ENCODE peak calls at places on chromosomes 3 and 15, in nine cellular contexts. One of them, this sample, is unnamed.

GRCh38 chr15:63374686-63375520 is 6.7 kb downstream of the CA12 start:
- DNase-seq in GM12891: no peak
- DNase-seq in suprapubic skin: no peak
- DNase-seq in spleen: peak
- DNase-seq in vagina: no peak
- DNase-seq in GM12892: no peak
- DNase-seq in stomach: peak
- DNase-seq in sigmoid colon: no peak
- DNase-seq in HepG2: no peak
- DNase-seq in this sample: no peak

GRCh38 chr3:101170047-101170771 is 150.2 kb downstream of the IMPG2 start:
- DNase-seq in GM12891: no peak
- DNase-seq in suprapubic skin: no peak
- DNase-seq in spleen: no peak
- DNase-seq in vagina: no peak
- DNase-seq in GM12892: no peak
- DNase-seq in stomach: no peak
- DNase-seq in sigmoid colon: peak
- DNase-seq in HepG2: no peak
- DNase-seq in this sample: no peak

GRCh38 chr3:149605902-149606301 is 51.9 kb downstream of the WWTR1 start:
- DNase-seq in GM12891: no peak
- DNase-seq in suprapubic skin: no peak
- DNase-seq in spleen: no peak
- DNase-seq in vagina: no peak
- DNase-seq in GM12892: no peak
- DNase-seq in stomach: no peak
- DNase-seq in sigmoid colon: no peak
- DNase-seq in HepG2: no peak
- DNase-seq in this sample: no peak

GRCh38 chr3:175965036-175965435 is 1105.9 kb downstream of the NAALADL2 start:
- DNase-seq in GM12891: no peak
- DNase-seq in suprapubic skin: no peak
- DNase-seq in spleen: no peak
- DNase-seq in vagina: no peak
- DNase-seq in GM12892: no peak
- DNase-seq in stomach: no peak
- DNase-seq in sigmoid colon: no peak
- DNase-seq in HepG2: no peak
- DNase-seq in this sample: no peak

GRCh38 chr15:40363611-40364010 is 5.6 kb downstream of the DISP2 start:
- DNase-seq in GM12891: no peak
- DNase-seq in suprapubic skin: no peak
- DNase-seq in spleen: peak
- DNase-seq in vagina: no peak
- DNase-seq in GM12892: no peak
- DNase-seq in stomach: no peak
- DNase-seq in sigmoid colon: no peak
- DNase-seq in HepG2: no peak
- DNase-seq in this sample: no peak

GRCh38 chr15:91965501-91966180 is 112.1 kb downstream of the SLCO3A1 start:
- DNase-seq in GM12891: no peak
- DNase-seq in suprapubic skin: no peak
- DNase-seq in spleen: no peak
- DNase-seq in vagina: no peak
- DNase-seq in GM12892: no peak
- DNase-seq in stomach: no peak
- DNase-seq in sigmoid colon: no peak
- DNase-seq in HepG2: no peak
- DNase-seq in this sample: no peak

GRCh38 chr3:155835341-155836071 is 18.7 kb downstream of the SLC33A1 start:
- DNase-seq in GM12891: no peak
- DNase-seq in suprapubic skin: no peak
- DNase-seq in spleen: no peak
- DNase-seq in vagina: no peak
- DNase-seq in GM12892: no peak
- DNase-seq in stomach: no peak
- DNase-seq in sigmoid colon: no peak
- DNase-seq in HepG2: no peak
- DNase-seq in this sample: no peak

GRCh38 chr15:99331366-99331765 is 80.1 kb downstream of the LRRC28 start:
- DNase-seq in GM12891: no peak
- DNase-seq in suprapubic skin: no peak
- DNase-seq in spleen: no peak
- DNase-seq in vagina: no peak
- DNase-seq in GM12892: no peak
- DNase-seq in stomach: no peak
- DNase-seq in sigmoid colon: no peak
- DNase-seq in HepG2: no peak
- DNase-seq in this sample: no peak

GRCh38 chr15:78082106-78082742 is 4.7 kb upstream of the TBC1D2B start:
- DNase-seq in GM12891: no peak
- DNase-seq in suprapubic skin: no peak
- DNase-seq in spleen: no peak
- DNase-seq in vagina: no peak
- DNase-seq in GM12892: no peak
- DNase-seq in stomach: no peak
- DNase-seq in sigmoid colon: peak
- DNase-seq in HepG2: no peak
- DNase-seq in this sample: no peak

GRCh38 chr3:106114848-106115247 is 246.0 kb upstream of the CBLB start:
- DNase-seq in GM12891: no peak
- DNase-seq in suprapubic skin: no peak
- DNase-seq in spleen: no peak
- DNase-seq in vagina: no peak
- DNase-seq in GM12892: no peak
- DNase-seq in stomach: no peak
- DNase-seq in sigmoid colon: no peak
- DNase-seq in HepG2: no peak
- DNase-seq in this sample: no peak

GRCh38 chr3:122797291-122797690 is 2.4 kb downstream of the SLC49A4 start:
- DNase-seq in GM12891: no peak
- DNase-seq in suprapubic skin: no peak
- DNase-seq in spleen: no peak
- DNase-seq in vagina: no peak
- DNase-seq in GM12892: no peak
- DNase-seq in stomach: no peak
- DNase-seq in sigmoid colon: no peak
- DNase-seq in HepG2: no peak
- DNase-seq in this sample: no peak

GRCh38 chr3:122795674-122795969 is 753 bp downstream of the SLC49A4 start:
- DNase-seq in GM12891: no peak
- DNase-seq in suprapubic skin: no peak
- DNase-seq in spleen: no peak
- DNase-seq in vagina: no peak
- DNase-seq in GM12892: no peak
- DNase-seq in stomach: no peak
- DNase-seq in sigmoid colon: no peak
- DNase-seq in HepG2: peak
- DNase-seq in this sample: no peak

GRCh38 chr3:122794483-122794778 is 438 bp upstream of the SLC49A4 start:
- DNase-seq in GM12891: no peak
- DNase-seq in suprapubic skin: no peak
- DNase-seq in spleen: no peak
- DNase-seq in vagina: no peak
- DNase-seq in GM12892: no peak
- DNase-seq in stomach: no peak
- DNase-seq in sigmoid colon: no peak
- DNase-seq in HepG2: no peak
- DNase-seq in this sample: no peak

GRCh38 chr3:122793568-122794416 is at the start of gene HSPBAP1:
- DNase-seq in GM12891: peak
- DNase-seq in suprapubic skin: peak
- DNase-seq in spleen: peak
- DNase-seq in vagina: peak
- DNase-seq in GM12892: peak
- DNase-seq in stomach: peak
- DNase-seq in sigmoid colon: peak
- DNase-seq in HepG2: peak
- DNase-seq in this sample: peak

DNA sequence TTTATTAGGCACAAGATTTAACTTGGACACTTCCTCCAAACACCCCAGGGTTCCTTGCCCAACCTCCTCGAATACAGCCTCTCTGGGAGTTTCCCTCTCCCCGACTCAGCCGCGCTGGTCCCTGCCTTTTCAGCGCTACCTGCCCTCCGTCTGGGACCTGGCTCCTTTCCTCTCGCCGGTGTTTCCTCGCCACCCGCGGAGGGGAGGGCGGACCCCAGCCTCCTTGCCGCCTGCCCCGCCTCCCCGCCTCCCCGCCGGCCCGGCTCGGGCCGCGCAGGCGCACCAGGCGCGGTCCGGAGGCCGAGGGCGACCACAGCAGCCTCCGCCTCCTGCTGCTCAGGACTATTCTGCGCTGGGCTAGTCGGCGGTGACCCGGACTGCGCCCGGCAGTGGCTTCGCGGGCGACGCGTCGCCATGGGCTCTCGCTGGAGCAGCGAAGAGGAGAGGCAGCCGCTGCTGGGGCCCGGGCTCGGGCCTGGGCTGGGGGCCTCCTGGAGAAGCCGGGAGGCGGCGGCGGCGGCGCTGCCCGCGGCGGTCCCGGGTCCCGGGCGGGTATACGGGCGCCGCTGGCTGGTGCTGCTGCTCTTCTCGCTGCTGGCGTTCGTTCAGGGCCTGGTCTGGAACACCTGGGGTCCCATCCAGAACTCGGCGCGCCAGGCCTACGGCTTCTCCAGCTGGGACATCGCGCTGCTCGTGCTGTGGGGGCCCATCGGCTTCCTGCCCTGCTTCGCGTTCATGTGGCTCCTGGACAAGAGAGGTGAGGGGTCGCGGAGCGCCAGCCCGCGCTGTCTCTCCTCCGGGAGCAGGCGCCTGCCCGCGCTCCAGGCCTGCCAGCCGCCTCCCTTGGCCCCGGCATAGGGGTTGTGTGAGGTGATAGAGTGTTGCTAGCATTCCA is at the start of gene SLC49A4:
- DNase-seq in GM12891: peak
- DNase-seq in suprapubic skin: peak
- DNase-seq in spleen: peak
- DNase-seq in vagina: peak
- DNase-seq in GM12892: peak
- DNase-seq in stomach: peak
- DNase-seq in sigmoid colon: peak
- DNase-seq in HepG2: peak
- DNase-seq in this sample: peak
- TF ChIP-seq POLR2A in GM12891: peak
- TF ChIP-seq POLR2A in suprapubic skin: peak
- TF ChIP-seq POLR2A in spleen: peak
- TF ChIP-seq POLR2A in vagina: no peak
- TF ChIP-seq POLR2A in GM12892: peak
- TF ChIP-seq POLR2A in stomach: no peak
- TF ChIP-seq POLR2A in sigmoid colon: no peak
- TF ChIP-seq POLR2A in HepG2: peak
- TF ChIP-seq POLR2A in this sample: peak

GRCh38 chr3:187481426-187481825 is 113.2 kb downstream of the RTP4 start:
- DNase-seq in GM12891: no peak
- DNase-seq in suprapubic skin: no peak
- DNase-seq in spleen: no peak
- DNase-seq in vagina: no peak
- DNase-seq in GM12892: no peak
- DNase-seq in stomach: no peak
- DNase-seq in sigmoid colon: no peak
- DNase-seq in HepG2: no peak
- DNase-seq in this sample: no peak
- TF ChIP-seq POLR2AphosphoS5 in GM12891: no peak
- TF ChIP-seq POLR2AphosphoS5 in suprapubic skin: no peak
- TF ChIP-seq POLR2AphosphoS5 in spleen: no peak
- TF ChIP-seq POLR2AphosphoS5 in vagina: no peak
- TF ChIP-seq POLR2AphosphoS5 in GM12892: no peak
- TF ChIP-seq POLR2AphosphoS5 in stomach: no peak
- TF ChIP-seq POLR2AphosphoS5 in sigmoid colon: no peak
- TF ChIP-seq POLR2AphosphoS5 in HepG2: no peak
- TF ChIP-seq POLR2AphosphoS5 in this sample: no peak

GRCh38 chr15:83208357-83208661 is 686 bp upstream of the HDGFL3 start:
- DNase-seq in GM12891: no peak
- DNase-seq in suprapubic skin: no peak
- DNase-seq in spleen: no peak
- DNase-seq in vagina: no peak
- DNase-seq in GM12892: no peak
- DNase-seq in stomach: no peak
- DNase-seq in sigmoid colon: no peak
- DNase-seq in HepG2: no peak
- DNase-seq in this sample: no peak

GRCh38 chr15:83206387-83206970 is 1.1 kb downstream of the HDGFL3 start:
- DNase-seq in GM12891: peak
- DNase-seq in suprapubic skin: no peak
- DNase-seq in spleen: no peak
- DNase-seq in vagina: no peak
- DNase-seq in GM12892: no peak
- DNase-seq in stomach: no peak
- DNase-seq in sigmoid colon: peak
- DNase-seq in HepG2: no peak
- DNase-seq in this sample: no peak

GRCh38 chr15:83209333-83209732 is 1.7 kb upstream of the HDGFL3 start:
- DNase-seq in GM12891: no peak
- DNase-seq in suprapubic skin: no peak
- DNase-seq in spleen: no peak
- DNase-seq in vagina: no peak
- DNase-seq in GM12892: no peak
- DNase-seq in stomach: no peak
- DNase-seq in sigmoid colon: no peak
- DNase-seq in HepG2: peak
- DNase-seq in this sample: no peak

GRCh38 chr15:83206971-83207621 is 527 bp downstream of the HDGFL3 start:
- DNase-seq in GM12891: peak
- DNase-seq in suprapubic skin: no peak
- DNase-seq in spleen: peak
- DNase-seq in vagina: no peak
- DNase-seq in GM12892: peak
- DNase-seq in stomach: peak
- DNase-seq in sigmoid colon: peak
- DNase-seq in HepG2: no peak
- DNase-seq in this sample: peak

GRCh38 chr15:83207622-83208356 is at the start of gene HDGFL3:
- DNase-seq in GM12891: peak
- DNase-seq in suprapubic skin: peak
- DNase-seq in spleen: peak
- DNase-seq in vagina: no peak
- DNase-seq in GM12892: peak
- DNase-seq in stomach: peak
- DNase-seq in sigmoid colon: peak
- DNase-seq in HepG2: no peak
- DNase-seq in this sample: peak
- TF ChIP-seq POLR2A in GM12891: no peak
- TF ChIP-seq POLR2A in suprapubic skin: no peak
- TF ChIP-seq POLR2A in spleen: peak
- TF ChIP-seq POLR2A in vagina: no peak
- TF ChIP-seq POLR2A in GM12892: peak
- TF ChIP-seq POLR2A in stomach: no peak
- TF ChIP-seq POLR2A in sigmoid colon: no peak
- TF ChIP-seq POLR2A in HepG2: no peak
- TF ChIP-seq POLR2A in this sample: peak

DNA sequence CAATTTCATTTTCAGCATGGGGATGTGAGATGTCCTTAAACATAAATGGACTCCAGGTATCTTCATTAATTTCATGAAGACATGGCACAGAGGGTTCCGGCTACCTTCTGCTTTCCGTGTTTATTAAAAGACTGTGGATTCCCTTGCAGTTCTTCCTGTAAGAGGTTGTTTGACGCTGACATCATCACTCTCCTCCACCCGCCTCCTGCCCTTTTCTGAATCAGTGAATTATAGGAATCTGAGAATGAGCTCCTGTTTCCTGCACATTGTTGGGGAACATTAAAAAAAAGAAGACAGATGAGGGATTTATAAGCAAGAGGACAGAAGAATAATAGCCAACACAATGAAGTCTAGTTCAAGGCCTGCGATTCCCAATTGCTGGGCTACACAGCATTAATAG is 191.3 kb downstream of the LPP start:
- DNase-seq in GM12891: no peak
- DNase-seq in suprapubic skin: no peak
- DNase-seq in spleen: no peak
- DNase-seq in vagina: no peak
- DNase-seq in GM12892: no peak
- DNase-seq in stomach: no peak
- DNase-seq in sigmoid colon: no peak
- DNase-seq in HepG2: no peak
- DNase-seq in this sample: no peak
- TF ChIP-seq POLR2AphosphoS5 in GM12891: no peak
- TF ChIP-seq POLR2AphosphoS5 in suprapubic skin: no peak
- TF ChIP-seq POLR2AphosphoS5 in spleen: no peak
- TF ChIP-seq POLR2AphosphoS5 in vagina: no peak
- TF ChIP-seq POLR2AphosphoS5 in GM12892: no peak
- TF ChIP-seq POLR2AphosphoS5 in stomach: no peak
- TF ChIP-seq POLR2AphosphoS5 in sigmoid colon: no peak
- TF ChIP-seq POLR2AphosphoS5 in HepG2: no peak
- TF ChIP-seq POLR2AphosphoS5 in this sample: no peak

This sample was measured in prostate gland.